ENCODE peak calls at places on chromosomes 4 and X, in eight cellular contexts. G is cardiac muscle cell; U is CD8-positive, alpha-beta T cell; V is spleen; M is caudate nucleus; W is tibial nerve; L is OCI-LY7; H is heart left ventricle. P is an unnamed sample.

GRCh38 chr4:183450108-183450507 is 5.7 kb downstream of the CDKN2AIP start:
- DNase-seq in M (no peak), U (no peak), G (no peak), L (no peak), V (no peak), W (no peak), H (no peak), P (no peak)

GRCh38 chrX:23228950-23229448 is 105.7 kb upstream of the PTCHD1 start:
- DNase-seq in G (peak), U (no peak), W (no peak), H (peak), L (no peak), V (no peak), M (no peak), P (no peak)

GRCh38 chr4:138875886-138876608 is 139.5 kb upstream of the NOCT start:
- DNase-seq in U (no peak), H (no peak), V (no peak), M (no peak), L (no peak), W (no peak), G (no peak), P (no peak)

GRCh38 chr4:40289366-40290188 is 45.6 kb upstream of the CHRNA9 start:
- DNase-seq in V (no peak), H (no peak), U (no peak), L (no peak), W (no peak), G (no peak), M (no peak), P (no peak)

GRCh38 chrX:37905436-37906147 is 58.2 kb upstream of the DYNLT3 start:
- DNase-seq in U (no peak), M (no peak), G (peak), W (no peak), L (no peak), H (peak), V (no peak), P (no peak)

GRCh38 chr4:81465668-81466357 is 5.9 kb downstream of the RASGEF1B start:
- DNase-seq in U (no peak), H (no peak), W (no peak), G (peak), V (no peak), M (no peak), L (no peak), P (no peak)

GRCh38 chrX:65502618-65503017 is 32.0 kb downstream of the LAS1L start:
- DNase-seq in M (no peak), U (no peak), L (no peak), G (no peak), H (no peak), V (no peak), W (no peak), P (no peak)

GRCh38 chr4:10088135-10089010 is 28.2 kb downstream of the WDR1 start:
- DNase-seq in M (no peak), U (no peak), W (no peak), H (no peak), G (no peak), L (no peak), V (peak), P (no peak)

GRCh38 chrX:65017464-65017863 is 41.2 kb upstream of the ZC4H2 start:
- DNase-seq in L (no peak), G (no peak), H (no peak), V (no peak), M (no peak), W (no peak), U (no peak), P (no peak)

GRCh38 chrX:110162867-110163266 is 155.0 kb downstream of the AMMECR1 start:
- DNase-seq in H (no peak), L (no peak), M (no peak), G (no peak), V (no peak), U (no peak), W (no peak), P (no peak)

GRCh38 chr4:69126030-69126429 is 29.8 kb downstream of the UGT2B7 start:
- DNase-seq in V (no peak), M (no peak), L (no peak), U (no peak), H (no peak), G (no peak), W (no peak), P (no peak)

GRCh38 chrX:132493095-132493494 is 4.3 kb upstream of the MBNL3 start:
- DNase-seq in G (no peak), W (no peak), H (no peak), M (no peak), L (no peak), V (no peak), U (no peak), P (no peak)

GRCh38 chr4:8215001-8215427 is 15.9 kb downstream of the SH3TC1 start:
- DNase-seq in H (no peak), V (no peak), L (no peak), U (no peak), G (peak), W (no peak), M (no peak), P (no peak)

GRCh38 chr4:185872747-185873380 is 60.9 kb upstream of the SORBS2 start:
- DNase-seq in V (no peak), W (no peak), H (no peak), G (no peak), U (no peak), M (no peak), L (no peak), P (no peak)

GRCh38 chr4:36317731-36318130 is 36.3 kb downstream of the DTHD1 start:
- DNase-seq in L (no peak), U (no peak), W (no peak), G (no peak), V (no peak), H (no peak), M (no peak), P (no peak)

GRCh38 chr4:3215256-3215655 is 33.7 kb upstream of the MSANTD1 start:
- DNase-seq in M (no peak), H (no peak), L (no peak), W (no peak), U (no peak), G (no peak), V (no peak), P (no peak)

GRCh38 chr4:182192511-182193181 is 50.6 kb upstream of the TENM3 start:
- DNase-seq in H (no peak), W (no peak), V (no peak), M (no peak), U (no peak), L (no peak), G (no peak), P (no peak)

GRCh38 chr4:13208558-13209193 is 275.5 kb downstream of the RAB28 start:
- DNase-seq in M (no peak), L (no peak), H (no peak), V (no peak), U (no peak), G (no peak), W (no peak), P (no peak)

GRCh38 chr4:139243448-139244365 is 36.3 kb downstream of the MGARP start:
- DNase-seq in U (no peak), V (no peak), W (no peak), L (no peak), M (no peak), G (no peak), H (no peak), P (no peak)

GRCh38 chrX:153333271-153333670 is 682 bp upstream of the ZNF275 start:
- DNase-seq in U (no peak), H (no peak), W (no peak), G (no peak), V (no peak), L (no peak), M (no peak), P (no peak)

GRCh38 chr4:108080752-108081151 is 88.0 kb downstream of the LEF1 start:
- DNase-seq in H (no peak), W (no peak), M (no peak), L (no peak), V (no peak), U (peak), G (no peak), P (no peak)

GRCh38 chr4:4182835-4183568 is 43.7 kb downstream of the OTOP1 start:
- DNase-seq in L (peak), V (no peak), W (no peak), U (no peak), H (no peak), G (peak), M (no peak), P (no peak)

GRCh38 chrX:133542476-133542875 is 127.2 kb upstream of the GPC4 start:
- DNase-seq in L (no peak), U (no peak), W (no peak), M (no peak), V (no peak), H (no peak), G (no peak), P (no peak)

GRCh38 chr4:124753941-124754581 is 41.5 kb upstream of the ANKRD50 start:
- DNase-seq in W (no peak), V (no peak), U (no peak), G (no peak), H (no peak), L (no peak), M (no peak), P (no peak)

GRCh38 chr4:150080335-150080734 is 2.1 kb downstream of the DCLK2 start:
- DNase-seq in H (no peak), U (no peak), W (no peak), M (no peak), G (no peak), V (no peak), L (no peak), P (no peak)

GRCh38 chr4:36165256-36166005 is 78.9 kb downstream of the ARAP2 start:
- DNase-seq in W (no peak), G (no peak), H (no peak), U (no peak), V (no peak), L (no peak), M (no peak), P (no peak)

GRCh38 chr4:108181704-108182103 is 13.0 kb upstream of the LEF1 start:
- DNase-seq in G (no peak), W (no peak), V (no peak), H (no peak), M (no peak), L (peak), U (no peak), P (no peak)

GRCh38 chr4:177427097-177427665 is 15.1 kb downstream of the AGA start:
- DNase-seq in H (no peak), M (no peak), G (no peak), U (no peak), W (no peak), V (no peak), L (no peak), P (no peak)

GRCh38 chr4:11271263-11271662 is 157.4 kb downstream of the HS3ST1 start:
- DNase-seq in G (no peak), M (no peak), L (no peak), W (no peak), U (no peak), V (no peak), H (no peak), P (no peak)

GRCh38 chr4:4633431-4633830 is 91.6 kb upstream of the STX18 start:
- DNase-seq in M (no peak), H (no peak), U (no peak), W (no peak), L (no peak), G (no peak), V (no peak), P (no peak)

GRCh38 chr4:10192331-10192730 is 75.7 kb upstream of the WDR1 start:
- DNase-seq in L (no peak), W (no peak), U (no peak), V (no peak), M (no peak), G (no peak), H (no peak), P (no peak)

GRCh38 chrX:386239-386767 is 404 bp downstream of the PPP2R3B start:
- DNase-seq in G (no peak), V (peak), U (no peak), H (no peak), L (peak), W (no peak), M (no peak), P (no peak)

GRCh38 chr4:25449688-25450087 is 72.6 kb downstream of the ANAPC4 start:
- DNase-seq in W (no peak), L (no peak), V (no peak), H (no peak), G (no peak), M (no peak), U (no peak), P (no peak)

GRCh38 chrX:56728752-56729151 is 291 bp upstream of the NBDY start:
- DNase-seq in M (no peak), L (peak), U (no peak), W (peak), H (peak), G (peak), V (no peak), P (no peak)

DNA sequence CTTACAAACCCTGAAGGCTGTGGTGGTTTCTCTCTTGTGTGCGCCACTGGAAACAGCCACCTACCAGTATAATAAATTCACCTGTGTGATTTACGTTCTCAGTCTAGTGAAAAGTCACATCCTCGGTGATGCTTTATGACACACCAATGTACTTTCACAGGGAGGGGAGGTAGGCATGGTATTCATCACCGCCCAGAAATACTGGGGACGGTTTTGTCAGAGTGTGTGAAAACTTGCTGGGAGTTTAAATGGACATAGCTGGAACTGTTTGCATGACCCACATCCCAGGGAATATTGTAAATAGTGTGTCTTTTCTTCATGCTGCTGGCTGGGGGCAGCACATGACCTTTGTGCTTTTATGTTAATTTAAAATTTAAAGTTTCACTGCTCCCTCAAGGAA is 421.8 kb downstream of the MAPK10 start:
- DNase-seq in L (no peak), M (no peak), H (no peak), U (no peak), W (no peak), V (no peak), G (no peak), P (no peak)
- H3K27ac ChIP-seq in L (no peak), M (no peak), H (no peak), U (no peak), W (no peak), V (no peak), G (no peak), P (no peak)

GRCh38 chrX:45711231-45711630 is 510.6 kb upstream of the DIPK2B start:
- DNase-seq in M (no peak), W (no peak), G (no peak), H (no peak), V (no peak), U (no peak), L (no peak), P (no peak)

GRCh38 chrX:45714864-45715263 is 514.2 kb upstream of the DIPK2B start:
- DNase-seq in G (no peak), U (no peak), V (no peak), M (no peak), H (peak), L (no peak), W (no peak), P (no peak)

GRCh38 chrX:45712067-45712466 is 511.4 kb upstream of the DIPK2B start:
- DNase-seq in L (no peak), M (no peak), H (no peak), G (no peak), W (no peak), V (no peak), U (no peak), P (no peak)

GRCh38 chrX:45710081-45710801 is 509.6 kb upstream of the DIPK2B start:
- DNase-seq in L (no peak), G (no peak), H (no peak), U (no peak), W (no peak), V (no peak), M (no peak), P (no peak)

DNA sequence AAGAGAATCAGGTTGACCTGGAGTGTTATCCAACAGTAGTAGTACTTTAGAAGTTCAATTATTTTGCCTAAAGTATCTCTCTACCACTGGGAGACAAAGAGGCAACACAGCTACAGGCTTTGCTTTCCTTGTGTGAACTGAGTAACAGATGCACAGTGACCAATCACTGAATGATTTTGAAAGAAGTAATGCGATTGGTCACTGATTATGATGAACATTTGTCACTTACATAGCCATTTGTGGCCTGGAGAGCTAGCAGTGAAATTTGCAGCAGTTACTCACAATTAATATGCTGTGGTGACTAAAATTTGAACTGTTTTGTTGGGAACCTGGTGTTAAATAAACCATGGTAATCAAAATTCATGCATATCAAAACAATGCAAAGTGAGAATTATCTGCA is 508.7 kb upstream of the DIPK2B start:
- DNase-seq in W (no peak), H (no peak), U (no peak), G (no peak), M (no peak), V (no peak), L (no peak), P (no peak)
- H3K27ac ChIP-seq in W (no peak), H (no peak), U (no peak), G (no peak), M (no peak), V (no peak), L (no peak), P (no peak)

GRCh38 chr4:76211769-76212168 is 1.9 kb downstream of the SCARB2 start:
- DNase-seq in M (no peak), W (no peak), U (no peak), L (no peak), G (no peak), H (no peak), V (no peak), P (no peak)
- H3K27ac ChIP-seq in M (peak), W (peak), U (no peak), L (no peak), G (peak), H (peak), V (peak), P (peak)

DNA sequence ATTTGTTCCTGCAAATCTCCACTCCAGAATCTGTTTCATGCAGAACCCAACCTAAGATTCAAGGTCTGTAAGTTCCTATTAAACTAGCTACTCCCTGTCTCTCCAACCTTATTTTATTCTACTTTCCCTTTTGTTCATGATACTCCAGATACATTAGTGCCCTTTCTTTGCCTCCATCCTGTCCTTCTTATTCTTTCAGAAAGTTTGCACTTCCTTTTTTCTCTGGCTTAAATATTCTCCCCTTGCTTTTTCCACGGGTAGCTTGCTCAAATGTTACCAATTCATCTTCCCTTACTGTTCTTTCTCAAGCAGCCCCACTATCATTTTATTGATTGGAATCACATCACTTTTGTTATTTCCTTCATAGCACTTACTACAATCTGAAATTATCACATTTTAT is 72.1 kb downstream of the CAMK2D start:
- DNase-seq in W (no peak), M (no peak), G (no peak), U (no peak), L (no peak), H (no peak), V (no peak), P (no peak)
- H3K27ac ChIP-seq in W (no peak), M (no peak), G (no peak), U (no peak), L (peak), H (no peak), V (no peak), P (no peak)

DNA sequence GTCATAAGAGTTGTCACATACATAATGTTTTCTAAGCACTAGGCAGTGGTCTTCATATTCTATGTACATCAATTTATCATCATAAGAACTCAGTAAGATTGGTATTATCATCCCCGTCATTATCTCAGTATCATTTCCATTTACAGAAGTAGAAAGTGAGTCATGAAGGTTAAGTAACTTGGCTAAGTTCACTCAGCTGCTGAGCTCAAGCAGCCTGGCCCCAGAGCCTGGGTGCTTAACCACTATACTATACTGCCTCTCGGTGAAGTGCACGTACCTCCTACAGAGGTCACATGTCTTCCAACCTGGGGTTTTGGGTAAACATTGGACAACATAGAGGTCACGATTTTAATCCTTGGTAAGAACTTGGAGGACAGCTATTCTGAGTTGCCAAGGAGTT is 161.5 kb upstream of the GATB start:
- DNase-seq in L (no peak), H (no peak), W (no peak), M (no peak), V (no peak), G (no peak), U (no peak), P (no peak)
- H3K27ac ChIP-seq in L (no peak), H (no peak), W (no peak), M (no peak), V (no peak), G (no peak), U (no peak), P (no peak)

GRCh38 chrX:1453951-1454785 is 1.5 kb upstream of the ASMTL start:
- DNase-seq in G (peak), U (peak), L (peak), V (peak), W (peak), M (no peak), H (peak), P (no peak)

GRCh38 chrX:1451676-1452496 is 823 bp downstream of the ASMTL start:
- DNase-seq in G (no peak), M (no peak), H (no peak), W (no peak), U (no peak), V (peak), L (no peak), P (no peak)

GRCh38 chrX:1451251-1451675 is 1.4 kb downstream of the ASMTL start:
- DNase-seq in L (no peak), G (no peak), M (no peak), W (no peak), V (no peak), U (no peak), H (no peak), P (no peak)

GRCh38 chrX:1452497-1453389 is at the start of gene ASMTL:
- DNase-seq in W (peak), M (no peak), H (peak), V (peak), L (peak), U (peak), G (peak), P (no peak)

DNA sequence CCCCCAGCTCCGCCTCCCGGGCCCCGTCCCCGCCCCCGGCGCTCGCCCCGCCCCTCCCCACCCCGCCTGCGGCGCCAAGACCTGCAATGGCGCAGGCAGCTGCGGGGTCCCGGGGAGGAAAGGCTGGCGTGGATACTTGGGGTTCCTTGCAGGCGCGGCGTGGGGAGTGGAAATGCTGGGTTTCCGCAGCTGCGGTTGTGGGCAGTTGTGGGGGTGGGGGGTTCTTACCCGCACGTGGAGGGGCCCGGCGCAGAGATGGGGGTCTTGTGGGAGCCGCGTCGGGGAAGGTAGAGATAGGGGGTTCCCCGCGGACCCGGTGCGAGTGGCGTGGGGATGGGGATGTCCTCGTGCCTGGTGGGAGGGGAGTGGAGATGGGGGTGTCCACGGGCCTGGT is 678 bp upstream of the ASMTL start:
- DNase-seq in H (no peak), M (no peak), G (no peak), V (peak), L (no peak), W (no peak), U (no peak), P (no peak)
- H3K27ac ChIP-seq in H (peak), M (peak), G (peak), V (peak), L (peak), W (peak), U (peak), P (peak)